ENCODE peak calls at places on chromosomes 12 and 14, in ten cellular contexts. V, M, A, D, T, Q, H, W, Z and E are unnamed samples.

GRCh38 chr12:59650594-59651229 is 54.9 kb downstream of the SLC16A7 start:
- ATAC-seq in M (peak), H (no peak), W (peak), D (peak), V (peak), Z (peak), Q (no peak), A (peak), T (no peak), E (no peak)

GRCh38 chr14:39069923-39070322 is 33.1 kb downstream of the SEC23A start:
- ATAC-seq in H (no peak), Z (no peak), D (no peak), T (no peak), Q (no peak), A (no peak), M (no peak), V (no peak), W (no peak), E (no peak)

GRCh38 chr12:132872975-132873421 is 14.4 kb downstream of the CHFR start:
- ATAC-seq in H (peak), M (no peak), D (no peak), W (peak), Q (peak), V (no peak), T (peak), A (no peak), Z (no peak), E (no peak)

GRCh38 chr12:113298472-113298817 is 36.5 kb downstream of the SLC8B1 start:
- ATAC-seq in Q (no peak), M (no peak), A (peak), Z (no peak), W (no peak), V (peak), H (no peak), D (no peak), T (no peak), E (no peak)

GRCh38 chr12:2642896-2643425 is 151.8 kb upstream of the FKBP4 start:
- ATAC-seq in M (no peak), T (no peak), Z (no peak), A (no peak), H (no peak), W (no peak), V (no peak), Q (no peak), D (no peak), E (no peak)

GRCh38 chr12:65415826-65416225 is 137.3 kb downstream of the MSRB3 start:
- ATAC-seq in H (no peak), V (no peak), D (no peak), Q (no peak), M (no peak), Z (no peak), T (no peak), A (no peak), W (no peak), E (no peak)

GRCh38 chr14:61355892-61356325 is 34.5 kb downstream of the PRKCH start:
- ATAC-seq in M (peak), Z (no peak), W (no peak), V (peak), H (no peak), T (peak), Q (peak), D (peak), A (peak), E (peak)

GRCh38 chr14:98773814-98774213 is 498.2 kb downstream of the BCL11B start:
- ATAC-seq in Q (no peak), T (no peak), D (no peak), Z (no peak), A (no peak), H (no peak), W (no peak), V (no peak), M (no peak), E (no peak)

GRCh38 chr14:77707355-77707723 is 484 bp downstream of the ALKBH1 start:
- ATAC-seq in Z (peak), D (peak), A (peak), Q (peak), M (peak), H (peak), T (peak), W (peak), V (peak), E (peak)

GRCh38 chr14:95207475-95208253 is 50.3 kb upstream of the DICER1 start:
- ATAC-seq in T (no peak), Z (no peak), A (no peak), H (no peak), M (no peak), Q (no peak), D (no peak), V (no peak), W (no peak), E (no peak)

GRCh38 chr12:91144053-91144452 is 32.8 kb upstream of the LUM start:
- ATAC-seq in H (no peak), V (no peak), T (no peak), Z (no peak), W (peak), D (no peak), A (no peak), M (no peak), Q (no peak), E (peak)

GRCh38 chr12:58774008-58774407 is 146.3 kb downstream of the LRIG3 start:
- ATAC-seq in Z (no peak), A (no peak), T (no peak), Q (no peak), M (no peak), W (no peak), V (no peak), H (no peak), D (no peak), E (no peak)

GRCh38 chr12:46752396-46752795 is 73.4 kb downstream of the SLC38A4 start:
- ATAC-seq in Z (peak), D (no peak), V (no peak), Q (no peak), H (no peak), W (no peak), T (no peak), M (peak), A (no peak), E (no peak)

GRCh38 chr14:21090194-21090939 is 8.1 kb downstream of the ZNF219 start:
- ATAC-seq in V (no peak), Q (peak), W (peak), T (peak), Z (no peak), H (no peak), A (no peak), D (peak), M (no peak), E (no peak)

GRCh38 chr14:93369393-93370266 is 22.6 kb downstream of the COX8C start:
- ATAC-seq in W (no peak), V (no peak), H (no peak), A (no peak), T (no peak), D (no peak), Z (peak), Q (peak), M (peak), E (peak)

GRCh38 chr12:29537292-29537691 is 39.8 kb upstream of the OVCH1 start:
- ATAC-seq in T (no peak), A (no peak), H (no peak), Q (no peak), Z (no peak), V (no peak), W (no peak), M (no peak), D (no peak), E (no peak)

GRCh38 chr14:29749327-29749726 is 178.3 kb downstream of the PRKD1 start:
- ATAC-seq in Q (no peak), H (no peak), Z (no peak), W (peak), D (peak), V (no peak), M (no peak), A (no peak), T (no peak), E (no peak)

GRCh38 chr12:62933220-62933870 is 1.6 kb downstream of the PPM1H start:
- ATAC-seq in Z (no peak), H (peak), D (peak), M (peak), V (peak), A (peak), T (no peak), Q (no peak), W (peak), E (no peak)

GRCh38 chr12:46374711-46375110 is 2.1 kb upstream of the SLC38A2 start:
- ATAC-seq in Q (no peak), D (no peak), H (no peak), T (no peak), V (no peak), A (no peak), Z (no peak), W (no peak), M (no peak), E (no peak)

GRCh38 chr12:108066583-108067234 is 62.4 kb upstream of the WSCD2 start:
- ATAC-seq in Z (no peak), W (no peak), A (no peak), M (no peak), V (no peak), D (no peak), Q (no peak), T (no peak), H (no peak), E (no peak)

GRCh38 chr12:51866762-51867161 is 18.2 kb upstream of the FIGNL2 start:
- ATAC-seq in V (no peak), Q (no peak), A (no peak), T (no peak), Z (no peak), M (no peak), D (no peak), H (no peak), W (peak), E (no peak)

GRCh38 chr12:26573212-26573909 is 259.6 kb downstream of the ITPR2 start:
- ATAC-seq in A (no peak), D (peak), Z (no peak), M (no peak), H (no peak), W (no peak), T (no peak), V (no peak), Q (no peak), E (no peak)

GRCh38 chr12:55659486-55660385 is 23.0 kb downstream of the OR10P1 start:
- ATAC-seq in H (peak), Q (peak), Z (peak), D (peak), M (peak), A (peak), W (peak), T (peak), V (peak), E (peak)

GRCh38 chr12:96366255-96366654 is 34.0 kb downstream of the CDK17 start:
- ATAC-seq in V (no peak), Z (no peak), T (no peak), M (no peak), H (no peak), W (no peak), A (no peak), Q (no peak), D (no peak), E (no peak)

GRCh38 chr14:75542585-75543091 is 20.4 kb downstream of the BATF start:
- ATAC-seq in Q (peak), D (peak), M (peak), A (peak), T (peak), Z (peak), W (peak), H (peak), V (peak), E (peak)

GRCh38 chr12:108565976-108566375 is 3.6 kb downstream of the ISCU start:
- ATAC-seq in A (no peak), V (no peak), D (no peak), Z (no peak), M (peak), H (no peak), T (peak), W (no peak), Q (peak), E (peak)

GRCh38 chr14:89185919-89186849 is 230.8 kb downstream of the FOXN3 start:
- ATAC-seq in W (peak), Z (no peak), V (peak), H (no peak), Q (no peak), A (peak), M (no peak), D (peak), T (no peak), E (peak)

GRCh38 chr12:12900786-12901157 is 9.4 kb downstream of the GPRC5A start:
- ATAC-seq in T (no peak), Z (no peak), W (no peak), A (no peak), D (no peak), M (no peak), V (no peak), Q (no peak), H (no peak), E (no peak)

GRCh38 chr12:52645120-52645761 is 6.8 kb downstream of the KRT2 start:
- ATAC-seq in M (no peak), A (no peak), T (peak), V (no peak), Q (peak), H (no peak), D (no peak), W (peak), Z (peak), E (peak)

GRCh38 chr14:71143391-71144290 is 236.4 kb downstream of the PCNX1 start:
- ATAC-seq in Q (peak), M (peak), A (no peak), T (peak), Z (peak), D (no peak), H (no peak), V (no peak), W (peak), E (peak)

GRCh38 chr12:127559349-127560040 is 707.5 kb upstream of the TMEM132C start:
- ATAC-seq in Z (peak), M (peak), W (no peak), D (peak), Q (peak), A (no peak), V (peak), H (no peak), T (peak), E (peak)

GRCh38 chr12:130994821-130995375 is 41.2 kb downstream of the ADGRD1 start:
- ATAC-seq in Z (peak), D (no peak), H (peak), V (no peak), A (peak), Q (peak), W (no peak), T (no peak), M (peak), E (no peak)

GRCh38 chr14:22837059-22837749 is 819 bp downstream of the MMP14 start:
- ATAC-seq in Q (peak), Z (no peak), T (peak), M (peak), V (peak), D (peak), H (peak), A (peak), W (peak), E (peak)